ENCODE peak calls at places on chromosome 4, in four cellular contexts. O is GOT3, X is adrenal gland, G is AG20443. T is an unnamed sample.

GRCh38 chr4:4856071-4857000 is 3.1 kb upstream of the MSX1 start:
- DNase-seq in G (no peak), X (no peak), O (no peak), T (no peak)

GRCh38 chr4:15755321-15755750 is 22.8 kb upstream of the CD38 start:
- DNase-seq in G (no peak), O (no peak), X (no peak), T (no peak)

GRCh38 chr4:123050014-123050413 is 127.6 kb upstream of the NUDT6 start:
- DNase-seq in O (no peak), G (no peak), X (no peak), T (no peak)

GRCh38 chr4:77052352-77052751 is 23.4 kb downstream of the CCNI start:
- DNase-seq in O (no peak), X (no peak), G (peak), T (no peak)

GRCh38 chr4:151195801-151196200 is 81.2 kb upstream of the PRSS48 start:
- DNase-seq in X (no peak), O (no peak), G (peak), T (no peak)

GRCh38 chr4:183057255-183057654 is 41.8 kb upstream of the WWC2 start:
- DNase-seq in X (no peak), O (no peak), G (no peak), T (no peak)

GRCh38 chr4:160375746-160376452 is 1273.0 kb downstream of the RAPGEF2 start:
- DNase-seq in O (no peak), G (no peak), X (no peak), T (no peak)

GRCh38 chr4:100190643-100191600 is 654 bp upstream of the DDIT4L start:
- DNase-seq in X (no peak), O (no peak), G (peak), T (no peak)

GRCh38 chr4:8248091-8248490 is 21.5 kb upstream of the HTRA3 start:
- DNase-seq in G (no peak), X (no peak), O (no peak), T (no peak)

GRCh38 chr4:1772869-1773538 is 20.1 kb upstream of the FGFR3 start:
- DNase-seq in O (no peak), G (no peak), X (no peak), T (no peak)

GRCh38 chr4:140300271-140300970 is 73.0 kb upstream of the SCOC start:
- DNase-seq in G (peak), O (no peak), X (peak), T (no peak)

GRCh38 chr4:37928896-37929537 is 31.2 kb upstream of the PTTG2 start:
- DNase-seq in O (no peak), X (no peak), G (no peak), T (no peak)

GRCh38 chr4:2863649-2864048 is 20.0 kb downstream of the ADD1 start:
- DNase-seq in O (no peak), X (no peak), G (no peak), T (no peak)

GRCh38 chr4:129526812-129527211 is 430.9 kb downstream of the C4orf33 start:
- DNase-seq in X (no peak), G (no peak), O (no peak), T (no peak)

GRCh38 chr4:184369871-184370270 is 104.5 kb downstream of the IRF2 start:
- DNase-seq in X (no peak), G (no peak), O (no peak), T (no peak)

GRCh38 chr4:40399578-40399977 is 64.4 kb downstream of the CHRNA9 start:
- DNase-seq in O (no peak), X (no peak), G (no peak), T (no peak)

GRCh38 chr4:24032371-24032989 is 142.6 kb upstream of the PPARGC1A start:
- DNase-seq in O (no peak), G (peak), X (no peak), T (peak)

GRCh38 chr4:91086008-91086407 is 958.8 kb downstream of the CCSER1 start:
- DNase-seq in X (no peak), O (no peak), G (no peak), T (no peak)